ENCODE peak calls at places on chromosome 11, in four cellular contexts. M is ovary, G is A549, N is amygdala. S is an unnamed sample.

GRCh38 chr11:121321614-121322243 is 29.2 kb downstream of the SC5D start:
- DNase-seq in M (no peak), N (peak; percentile 63), G (peak; percentile 15), S (no peak)

GRCh38 chr11:86138958-86139357 is 70.1 kb upstream of the PICALM start:
- DNase-seq in G (no peak), M (no peak), N (no peak), S (no peak)

GRCh38 chr11:18594999-18595749 is 4.4 kb upstream of the MISFA start:
- DNase-seq in N (no peak), G (no peak), M (no peak), S (no peak)

GRCh38 chr11:110432713-110433392 is 3.1 kb downstream of the FDX1 start:
- DNase-seq in G (peak; percentile 17), N (no peak), M (no peak), S (no peak)

GRCh38 chr11:27307232-27307631 is 55.8 kb downstream of the CCDC34 start:
- DNase-seq in G (no peak), M (no peak), N (no peak), S (no peak)

GRCh38 chr11:75867778-75868374 is 52.9 kb downstream of the UVRAG start:
- DNase-seq in G (peak; percentile 52), M (peak; percentile 50), N (no peak), S (peak; percentile 43)

GRCh38 chr11:57360991-57361390 is 20.0 kb downstream of the PRG3 start:
- DNase-seq in M (no peak), G (no peak), N (no peak), S (no peak)

GRCh38 chr11:68653486-68654430 is 30.6 kb upstream of the GAL start:
- DNase-seq in M (no peak), G (no peak), N (no peak), S (no peak)

GRCh38 chr11:102012946-102013345 is 34.3 kb upstream of the CFAP300 start:
- DNase-seq in M (no peak), N (no peak), G (no peak), S (no peak)

GRCh38 chr11:5548440-5548839 is at the start of gene OR52H1:
- DNase-seq in M (no peak), G (no peak), N (no peak), S (no peak)

GRCh38 chr11:128615076-128615475 is 27.7 kb upstream of the ETS1 start:
- DNase-seq in G (no peak), M (no peak), N (no peak), S (no peak)

GRCh38 chr11:62193954-62194353 is 3.9 kb downstream of the SCGB1D1 start:
- DNase-seq in N (no peak), G (no peak), M (no peak), S (no peak)

GRCh38 chr11:46050065-46050464 is 71.2 kb downstream of the PHF21A start:
- DNase-seq in N (no peak), G (no peak), M (peak; percentile 34), S (peak; percentile 27)

S was measured in HepG2.